ENCODE peak calls at places on chromosomes 11 and 22, in ten cellular contexts. A is GM12892; N is stimulated activated CD4-positive, alpha-beta T cell treated with anti-CD3 and anti-CD28 coated beads, Interleukin-15, amount 100 ng/mL, for 48 hours; L is GM23248; S is HCT116; Y is EL; B is iPS DF 19.7; P is omental fat pad; F is HS-27A; T is NCI-H446. V is an unnamed sample.

GRCh38 chr22:21796863-21797262 is 61.3 kb upstream of the YPEL1 start:
- DNase-seq in A (no peak), N (no peak), L (no peak), S (no peak), Y (no peak), B (no peak), P (no peak), F (no peak), T (no peak), V (no peak)

GRCh38 chr11:126088999-126089398 is 26.3 kb upstream of the CDON start:
- DNase-seq in A (no peak), N (no peak), L (no peak), S (no peak), Y (no peak), B (no peak), P (no peak), F (no peak), T (no peak), V (no peak)

GRCh38 chr11:111571829-111572501 is 30.3 kb upstream of the SIK2 start:
- DNase-seq in A (no peak), N (no peak), L (peak), S (no peak), Y (peak), B (no peak), P (no peak), F (no peak), T (no peak), V (no peak)

GRCh38 chr22:37465721-37466120 is 20.5 kb downstream of the MFNG start:
- DNase-seq in A (no peak), N (no peak), L (no peak), S (no peak), Y (no peak), B (no peak), P (no peak), F (no peak), T (no peak), V (no peak)

GRCh38 chr11:3687399-3687798 is 16.2 kb upstream of the CHRNA10 start:
- DNase-seq in A (no peak), N (no peak), L (no peak), S (no peak), Y (no peak), B (no peak), P (no peak), F (no peak), T (no peak), V (no peak)

GRCh38 chr11:72042059-72042425 is 38.3 kb downstream of the NUMA1 start:
- DNase-seq in A (no peak), N (no peak), L (no peak), S (no peak), Y (no peak), B (no peak), P (no peak), F (no peak), T (no peak), V (no peak)

GRCh38 chr11:96276836-96277235 is 66.2 kb downstream of the MAML2 start:
- DNase-seq in A (no peak), N (no peak), L (no peak), S (no peak), Y (no peak), B (no peak), P (no peak), F (no peak), T (no peak), V (no peak)

GRCh38 chr11:75771646-75772410 is 3.2 kb downstream of the DGAT2 start:
- DNase-seq in A (no peak), N (no peak), L (peak), S (no peak), Y (peak), B (no peak), P (peak), F (no peak), T (no peak), V (no peak)

V was measured in GM12864.